ENCODE peak calls at places on chromosomes 6 and 20, in eight cellular contexts. U is GM13977, G is RWPE1, A is psoas muscle, Q is heart right ventricle, X is nephron progenitor cell, D is BJ, V is cardiac fibroblast. O is an unnamed sample.

GRCh38 chr20:62772994-62773858 is 23.0 kb upstream of the MRGBP start:
- DNase-seq in D (no peak), G (peak; percentile 89), X (no peak), V (no peak), A (no peak), Q (no peak), U (no peak), O (peak; percentile 96)

GRCh38 chr6:56661298-56661697 is 18.6 kb upstream of the DST start:
- DNase-seq in A (no peak), Q (no peak), V (no peak), X (no peak), D (no peak), G (no peak), U (no peak), O (no peak)

GRCh38 chr6:82185948-82186347 is 61.6 kb downstream of the IBTK start:
- DNase-seq in D (no peak), G (no peak), A (no peak), Q (no peak), U (no peak), X (no peak), V (peak; percentile 49), O (no peak)

GRCh38 chr20:24235224-24235735 is 234.1 kb upstream of the SYNDIG1 start:
- DNase-seq in A (no peak), U (no peak), V (no peak), G (no peak), Q (no peak), X (no peak), D (no peak), O (no peak)

GRCh38 chr6:133466666-133467065 is 225.5 kb downstream of the EYA4 start:
- DNase-seq in U (no peak), D (no peak), A (no peak), Q (no peak), G (no peak), V (peak; percentile 43), X (no peak), O (no peak)

GRCh38 chr20:24736844-24737211 is 212.2 kb upstream of the CST7 start:
- DNase-seq in A (no peak), X (no peak), G (no peak), V (no peak), Q (no peak), U (no peak), D (no peak), O (no peak)

GRCh38 chr6:119334535-119335264 is 14.9 kb downstream of the MAN1A1 start:
- DNase-seq in G (no peak), U (no peak), V (peak; percentile 34), A (no peak), D (no peak), Q (no peak), X (no peak), O (peak; percentile 5)

GRCh38 chr6:29933955-29934354 is 8.4 kb upstream of the HLA-A start:
- DNase-seq in Q (no peak), A (no peak), X (no peak), G (no peak), V (no peak), D (no peak), U (no peak), O (no peak)

GRCh38 chr20:58017970-58018530 is 210.4 kb downstream of the ANKRD60 start:
- DNase-seq in D (no peak), G (no peak), A (no peak), Q (no peak), V (no peak), X (no peak), U (no peak), O (no peak)

GRCh38 chr6:163226836-163227485 is 187.6 kb upstream of the QKI start:
- DNase-seq in D (no peak), U (no peak), X (no peak), A (no peak), Q (no peak), V (peak; percentile 12), G (peak; percentile 5), O (no peak)

GRCh38 chr6:41917528-41917927 is 3.4 kb downstream of the MED20 start:
- DNase-seq in V (peak; percentile 98), D (peak; percentile 89), U (no peak), G (peak; percentile 86), A (no peak), Q (no peak), X (no peak), O (peak; percentile 89)

GRCh38 chr20:4925842-4926530 is 75.3 kb downstream of the SLC23A2 start:
- DNase-seq in X (no peak), D (no peak), V (peak; percentile 87), Q (peak; percentile 53), G (peak; percentile 49), U (no peak), A (peak; percentile 70), O (peak; percentile 28)

GRCh38 chr6:149234051-149234962 is 83.2 kb upstream of the TAB2 start:
- DNase-seq in G (peak; percentile 67), X (no peak), Q (no peak), U (no peak), D (no peak), V (peak; percentile 49), A (no peak), O (peak; percentile 68)

GRCh38 chr6:7914991-7915789 is 4.6 kb upstream of the TXNDC5 start:
- DNase-seq in X (no peak), D (no peak), Q (peak; percentile 60), U (no peak), G (no peak), A (peak; percentile 84), V (peak; percentile 99), O (peak; percentile 72)

GRCh38 chr20:25020901-25021301 is 28.4 kb upstream of the APMAP start:
- DNase-seq in G (no peak), U (no peak), A (peak; percentile 79), X (no peak), Q (peak; percentile 47), V (no peak), D (no peak), O (no peak)

GRCh38 chr6:92122746-92123145 is 1296.6 kb downstream of the EPHA7 start:
- DNase-seq in G (no peak), U (no peak), Q (no peak), X (no peak), A (no peak), V (no peak), D (no peak), O (peak; percentile 43)

GRCh38 chr6:161429921-161430490 is 156.1 kb upstream of the AGPAT4 start:
- DNase-seq in Q (no peak), A (no peak), U (no peak), X (no peak), V (peak; percentile 54), D (no peak), G (no peak), O (no peak)
- TF ChIP-seq CTCF in Q (no peak), A (peak; percentile 29), U (no peak), X (no peak), V (peak; percentile 44), D (peak; percentile 31), G (no peak), O (no peak)

GRCh38 chr20:37418591-37418990 is 72.7 kb downstream of the SRC start:
- DNase-seq in X (no peak), D (no peak), G (no peak), V (no peak), A (no peak), U (no peak), Q (no peak), O (no peak)

GRCh38 chr20:37417146-37417856 is 71.4 kb downstream of the SRC start:
- DNase-seq in A (no peak), U (no peak), V (no peak), Q (no peak), G (no peak), X (no peak), D (no peak), O (no peak)

GRCh38 chr20:37419307-37419706 is 73.4 kb downstream of the SRC start:
- DNase-seq in A (no peak), G (no peak), D (no peak), U (no peak), Q (no peak), X (no peak), V (no peak), O (no peak)

GRCh38 chr20:37416202-37417145 is 70.5 kb downstream of the SRC start:
- DNase-seq in X (no peak), Q (no peak), U (no peak), V (no peak), G (no peak), A (no peak), D (no peak), O (no peak)

GRCh38 chr20:37417857-37418501 is 72.0 kb downstream of the SRC start:
- DNase-seq in D (no peak), X (no peak), A (no peak), V (no peak), Q (no peak), G (no peak), U (no peak), O (no peak)
- TF ChIP-seq CTCF in D (no peak), X (no peak), A (no peak), V (no peak), Q (no peak), G (no peak), U (no peak), O (no peak)

DNA sequence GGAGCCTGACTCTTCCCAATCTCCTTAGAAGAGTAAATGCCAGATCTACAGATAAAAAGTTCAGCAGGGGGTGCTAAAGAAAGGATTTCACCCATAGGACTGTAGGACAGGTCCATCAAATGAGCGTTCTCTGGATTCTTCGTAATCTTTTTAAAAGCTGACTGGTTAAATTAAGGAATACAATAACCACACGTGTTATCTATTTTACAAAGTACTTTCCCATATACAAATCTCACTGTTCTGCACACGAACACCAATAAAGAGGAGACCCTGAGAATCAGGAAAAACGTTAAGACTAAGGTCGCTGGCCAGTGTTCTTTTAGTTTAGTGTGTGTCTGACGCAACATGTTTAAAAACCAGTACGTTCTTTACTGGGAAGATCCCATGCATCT is 542 bp downstream of the TUBE1 start:
- DNase-seq in D (peak; percentile 26), Q (no peak), G (peak; percentile 72), V (peak; percentile 64), X (no peak), U (peak; percentile 40), A (no peak), O (peak; percentile 63)
- TF ChIP-seq CTCF in D (peak; percentile 44), Q (peak; percentile 37), G (peak; percentile 52), V (peak; percentile 23), X (no peak), U (no peak), A (no peak), O (peak; percentile 40)

GRCh38 chr6:114327074-114327473 is 15.7 kb downstream of the HS3ST5 start:
- DNase-seq in D (no peak), U (no peak), X (no peak), A (no peak), V (no peak), Q (no peak), G (no peak), O (no peak)
- TF ChIP-seq CTCF in D (no peak), U (no peak), X (no peak), A (no peak), V (no peak), Q (no peak), G (no peak), O (no peak)